ENCODE peak calls at places on chromosomes 12 and 14, in six cellular contexts. D is adrenal gland, M is ovary, K is body of pancreas, J is K562, G is H54. I is an unnamed sample.

GRCh38 chr12:31655208-31655607 is 4.3 kb upstream of the ETFBKMT start:
- DNase-seq in D (no peak), M (no peak), K (no peak), J (no peak), G (no peak), I (no peak)

GRCh38 chr14:74566174-74567125 is 45.6 kb downstream of the LTBP2 start:
- DNase-seq in D (no peak), M (no peak), K (no peak), J (no peak), G (no peak), I (no peak)

GRCh38 chr14:32594766-32595165 is 265.7 kb downstream of the AKAP6 start:
- DNase-seq in D (no peak), M (no peak), K (no peak), J (no peak), G (no peak), I (no peak)

GRCh38 chr14:102390486-102390885 is 27.7 kb downstream of the TECPR2 start:
- DNase-seq in D (no peak), M (no peak), K (no peak), J (no peak), G (no peak), I (no peak)

GRCh38 chr12:1533205-1533601 is 61.2 kb downstream of the FBXL14 start:
- DNase-seq in D (no peak), M (no peak), K (no peak), J (peak; percentile 28), G (no peak), I (no peak)

GRCh38 chr12:5960783-5961182 is 15.7 kb upstream of the ANO2 start:
- DNase-seq in D (no peak), M (no peak), K (no peak), J (no peak), G (no peak), I (no peak)

GRCh38 chr14:105525861-105526780 is at the start of gene TMEM121:
- DNase-seq in D (no peak), M (peak; percentile 47), K (peak; percentile 50), J (peak; percentile 86), G (no peak), I (no peak)

GRCh38 chr12:6914246-6914947 is at the start of gene ENO2:
- DNase-seq in D (peak; percentile 68), M (peak; percentile 77), K (peak; percentile 69), J (peak; percentile 44), G (no peak), I (peak; percentile 87)

GRCh38 chr14:29741909-29742401 is 185.7 kb downstream of the PRKD1 start:
- DNase-seq in D (peak; percentile 72), M (peak; percentile 31), K (peak; percentile 16), J (no peak), G (no peak), I (peak; percentile 66)

GRCh38 chr14:98187302-98187701 is 1084.7 kb downstream of the BCL11B start:
- DNase-seq in D (no peak), M (no peak), K (no peak), J (no peak), G (no peak), I (no peak)

GRCh38 chr12:127083028-127083949 is 1183.7 kb upstream of the TMEM132C start:
- DNase-seq in D (peak; percentile 27), M (no peak), K (peak; percentile 12), J (peak; percentile 38), G (peak; percentile 40), I (no peak)

GRCh38 chr14:91722386-91722785 is 9.5 kb downstream of the CATSPERB start:
- DNase-seq in D (no peak), M (no peak), K (no peak), J (no peak), G (no peak), I (no peak)

DNA sequence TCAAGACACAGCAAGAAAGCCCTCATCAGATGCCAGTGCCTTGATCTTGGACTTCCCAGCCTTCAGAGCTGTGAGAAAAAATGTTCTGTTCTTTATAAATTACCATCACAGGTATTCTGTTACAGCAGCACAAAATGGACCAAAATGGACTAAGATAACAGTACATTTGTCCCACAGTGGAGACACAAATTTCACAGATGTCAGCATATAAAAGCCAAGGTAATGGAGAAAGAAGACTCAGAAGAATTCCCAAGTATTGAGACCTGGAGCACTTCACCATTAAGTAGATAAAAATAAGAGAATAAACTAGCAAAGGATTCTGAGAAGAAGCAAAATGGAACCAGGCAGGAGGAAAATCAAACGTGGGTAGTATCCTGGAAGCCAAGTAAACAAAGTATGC is 131.0 kb downstream of the NOVA1 start:
- DNase-seq in D (no peak), M (no peak), K (no peak), J (no peak), G (no peak), I (no peak)
- TF ChIP-seq POLR2A in D (no peak), M (no peak), K (no peak), J (no peak), G (no peak), I (no peak)

DNA sequence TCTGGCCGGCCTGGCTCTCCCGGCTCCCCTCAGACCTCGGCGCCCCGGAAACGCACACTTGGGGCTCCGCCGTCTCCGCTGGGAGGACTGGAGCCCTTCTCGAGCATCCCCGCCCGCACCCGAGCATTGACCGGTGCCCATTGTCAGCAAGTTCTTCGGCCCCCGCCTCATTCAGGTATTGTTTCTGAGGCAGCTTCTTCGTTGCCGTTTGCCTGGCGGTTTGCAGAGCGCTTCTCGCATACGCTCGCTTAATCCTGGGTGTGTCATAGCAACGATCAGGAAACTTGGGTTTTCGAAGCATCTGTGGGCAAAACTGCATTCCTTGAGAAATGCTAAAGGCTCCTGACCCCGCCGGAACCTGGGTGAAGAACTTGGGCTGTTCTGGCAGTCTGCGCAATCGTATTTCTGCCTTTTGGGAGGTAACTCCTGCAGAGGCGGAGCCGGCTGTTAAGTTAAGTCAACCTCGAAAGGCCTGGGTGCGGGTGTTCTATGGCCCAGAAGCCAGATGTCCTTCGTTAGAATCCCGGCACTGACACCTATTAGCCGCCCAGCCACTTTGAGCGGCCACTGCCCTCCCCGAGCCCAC is 518 bp downstream of the GSKIP start:
- DNase-seq in D (peak; percentile 59), M (peak; percentile 27), K (peak; percentile 71), J (peak; percentile 12), G (peak; percentile 26), I (peak; percentile 23)
- TF ChIP-seq POLR2A in D (no peak), M (no peak), K (no peak), J (no peak), G (no peak), I (no peak)

GRCh38 chr12:105369014-105369413 is 38.5 kb downstream of the C12orf75 start:
- DNase-seq in D (no peak), M (no peak), K (no peak), J (no peak), G (no peak), I (no peak)
- TF ChIP-seq POLR2A in D (no peak), M (no peak), K (no peak), J (no peak), G (no peak), I (no peak)

DNA sequence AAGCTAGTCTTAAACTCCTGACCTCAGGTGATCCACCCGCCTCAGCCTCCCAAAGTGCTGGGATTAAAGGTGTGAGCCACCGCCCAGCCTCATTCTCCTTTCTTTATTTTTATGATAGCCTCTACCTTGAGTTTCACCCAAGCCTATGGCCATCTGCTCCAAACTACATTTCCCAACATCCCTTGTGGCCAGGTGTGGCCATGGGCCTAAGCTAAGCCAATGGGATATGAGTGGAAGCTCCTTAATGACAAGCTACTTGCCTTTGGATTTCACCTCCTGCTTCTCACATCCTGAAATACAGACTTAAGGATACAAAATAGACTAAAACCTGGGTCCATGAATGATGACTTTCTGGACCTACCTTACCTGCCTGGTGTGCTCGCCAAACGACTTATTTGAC is 46.2 kb downstream of the DPF3 start:
- DNase-seq in D (no peak), M (no peak), K (no peak), J (no peak), G (no peak), I (no peak)
- TF ChIP-seq POLR2A in D (no peak), M (no peak), K (no peak), J (no peak), G (no peak), I (no peak)